ENCODE peak calls at places on chromosomes 12 and 14, in six cellular contexts. Y, O, Q, U, W and G are unnamed samples.

GRCh38 chr14:105945891-105946290 is 419.5 kb downstream of the TMEM121 start:
- DNase-seq in Y (peak; percentile 1), Q (no peak), U (no peak), O (no peak), W (no peak), G (no peak)

GRCh38 chr12:110270125-110270962 is 10.7 kb upstream of the ATP2A2 start:
- DNase-seq in O (no peak), Q (peak; percentile 86), U (peak; percentile 96), Y (peak; percentile 49), W (peak; percentile 37), G (no peak)

GRCh38 chr12:11710906-11711305 is 61.4 kb downstream of the ETV6 start:
- DNase-seq in W (no peak), Q (no peak), Y (no peak), U (no peak), O (no peak), G (no peak)

GRCh38 chr12:31896514-31897039 is 62.6 kb upstream of the RESF1 start:
- DNase-seq in U (no peak), W (no peak), O (peak; percentile 73), Y (no peak), Q (no peak), G (no peak)

GRCh38 chr14:49879683-49880204 is 13.1 kb upstream of the ARF6 start:
- DNase-seq in Y (peak; percentile 85), O (peak; percentile 70), W (no peak), U (peak; percentile 56), Q (no peak), G (no peak)

GRCh38 chr12:40103043-40103442 is 2.8 kb downstream of the SLC2A13 start:
- DNase-seq in U (no peak), W (no peak), Q (no peak), Y (no peak), O (no peak), G (no peak)

GRCh38 chr12:89160716-89161123 is 191.6 kb downstream of the DUSP6 start:
- DNase-seq in Q (peak; percentile 50), U (no peak), Y (peak; percentile 97), O (peak; percentile 15), W (peak; percentile 74), G (peak; percentile 89)

GRCh38 chr14:60090864-60091519 is 731 bp upstream of the PCNX4 start:
- DNase-seq in Q (peak; percentile 72), Y (peak; percentile 76), W (no peak), U (peak; percentile 54), O (peak; percentile 31), G (no peak)

GRCh38 chr12:74945771-74946198 is 263.9 kb downstream of the KCNC2 start:
- DNase-seq in O (no peak), Q (no peak), Y (no peak), U (no peak), W (no peak), G (no peak)

GRCh38 chr14:105503918-105504692 is 13.1 kb downstream of the TEDC1 start:
- DNase-seq in Q (peak; percentile 46), W (peak; percentile 76), O (no peak), Y (no peak), U (no peak), G (peak; percentile 77)

GRCh38 chr14:72495668-72496067 is 398.2 kb downstream of the DPF3 start:
- DNase-seq in O (no peak), Y (peak; percentile 21), Q (no peak), U (no peak), W (no peak), G (no peak)

GRCh38 chr12:12810507-12811143 is 2.5 kb upstream of the DDX47 start:
- DNase-seq in U (peak; percentile 18), Y (no peak), W (no peak), O (no peak), Q (no peak), G (no peak)

GRCh38 chr12:6912164-6912956 is 2.0 kb upstream of the ENO2 start:
- DNase-seq in W (peak; percentile 53), Y (no peak), U (no peak), Q (no peak), O (no peak), G (peak; percentile 74)

GRCh38 chr14:59427653-59428578 is 37.3 kb downstream of the GPR135 start:
- DNase-seq in O (no peak), W (peak; percentile 85), Y (peak; percentile 41), Q (peak; percentile 69), U (no peak), G (peak; percentile 83)

GRCh38 chr14:69259531-69260245 is at the start of gene GALNT16:
- DNase-seq in W (peak; percentile 89), O (peak; percentile 25), Y (peak; percentile 47), U (peak; percentile 32), Q (peak; percentile 77), G (peak; percentile 82)

GRCh38 chr12:72278894-72279293 is 6.7 kb downstream of the TRHDE start:
- DNase-seq in W (no peak), Y (no peak), U (no peak), O (no peak), Q (no peak), G (no peak)

GRCh38 chr12:101710289-101710688 is 12.8 kb downstream of the CHPT1 start:
- DNase-seq in Y (no peak), U (no peak), W (no peak), O (no peak), Q (no peak), G (no peak)

GRCh38 chr14:64447890-64448667 is 17.2 kb upstream of the AKAP5 start:
- DNase-seq in W (no peak), Y (no peak), Q (no peak), O (no peak), U (no peak), G (no peak)

GRCh38 chr12:27549231-27549800 is 25.3 kb downstream of the PPFIBP1 start:
- DNase-seq in U (no peak), Q (no peak), Y (peak; percentile 94), W (no peak), O (no peak), G (no peak)

GRCh38 chr12:45637706-45638105 is 91.8 kb upstream of the ARID2 start:
- DNase-seq in Q (no peak), Y (peak; percentile 90), U (no peak), O (no peak), W (no peak), G (no peak)

GRCh38 chr12:112962561-112962960 is 15.8 kb upstream of the OAS2 start:
- DNase-seq in U (no peak), Y (no peak), W (no peak), Q (no peak), O (no peak), G (peak; percentile 61)

GRCh38 chr12:98053202-98053601 is 462.2 kb upstream of the TMPO start:
- DNase-seq in Q (no peak), W (no peak), Y (no peak), O (no peak), U (peak; percentile 24), G (no peak)

GRCh38 chr14:36580856-36581831 is 1.3 kb downstream of the NKX2-8 start:
- DNase-seq in Y (peak; percentile 25), O (no peak), Q (no peak), U (peak; percentile 29), W (peak; percentile 76), G (no peak)

GRCh38 chr12:39622306-39622705 is 2.7 kb upstream of the ABCD2 start:
- DNase-seq in Y (no peak), W (no peak), U (no peak), Q (no peak), O (no peak), G (no peak)

GRCh38 chr12:129106772-129107171 is 253.5 kb downstream of the GLT1D1 start:
- DNase-seq in O (no peak), Q (no peak), Y (no peak), W (no peak), U (no peak), G (no peak)